ENCODE peak calls at places on chromosomes 2 and 18, in six cellular contexts. G, I, C, H, L and S are unnamed samples.
A peak's percentile ranks its signal among the peaks of the same experiment; 100 is the strongest.

GRCh38 chr2:3635171-3636008 is 22.6 kb upstream of the ALLC start:
- DNase-seq in G (no peak), I (no peak), C (no peak), H (no peak), L (no peak), S (no peak)

GRCh38 chr2:64018715-64019082 is 529 bp downstream of the VPS54 start:
- DNase-seq in G (peak; percentile 35), I (no peak), C (no peak), H (no peak), L (no peak), S (no peak)

GRCh38 chr18:13217466-13217961 is 1.0 kb upstream of the LDLRAD4 start:
- DNase-seq in G (peak; percentile 50), I (peak; percentile 41), C (peak; percentile 43), H (peak; percentile 38), L (no peak), S (peak; percentile 65)

GRCh38 chr18:9992988-9993845 is 79.4 kb downstream of the VAPA start:
- DNase-seq in G (no peak), I (no peak), C (no peak), H (no peak), L (no peak), S (no peak)

GRCh38 chr2:119218478-119219064 is 5.1 kb upstream of the STEAP3 start:
- DNase-seq in G (no peak), I (peak; percentile 74), C (peak; percentile 68), H (no peak), L (peak; percentile 88), S (no peak)

GRCh38 chr2:195660265-195660890 is 3.4 kb downstream of the SLC39A10 start:
- DNase-seq in G (peak; percentile 66), I (peak; percentile 50), C (peak; percentile 85), H (peak; percentile 71), L (peak; percentile 76), S (peak; percentile 73)

GRCh38 chr2:235495373-235496238 is 1.8 kb downstream of the AGAP1 start:
- DNase-seq in G (no peak), I (no peak), C (no peak), H (no peak), L (no peak), S (no peak)

GRCh38 chr18:8889479-8889878 is 184.1 kb downstream of the MTCL1 start:
- DNase-seq in G (no peak), I (no peak), C (peak; percentile 34), H (no peak), L (no peak), S (no peak)

GRCh38 chr18:70024829-70025228 is 77.2 kb upstream of the CD226 start:
- DNase-seq in G (no peak), I (no peak), C (no peak), H (no peak), L (no peak), S (no peak)

GRCh38 chr18:57523171-57523956 is 63.1 kb downstream of the FECH start:
- DNase-seq in G (no peak), I (peak; percentile 55), C (no peak), H (no peak), L (no peak), S (no peak)

GRCh38 chr2:148162860-148163259 is 142.0 kb downstream of the MBD5 start:
- DNase-seq in G (no peak), I (no peak), C (no peak), H (no peak), L (no peak), S (no peak)

GRCh38 chr2:218003994-218004419 is 1.2 kb upstream of the TNS1 start:
- DNase-seq in G (no peak), I (no peak), C (peak; percentile 97), H (no peak), L (no peak), S (no peak)

GRCh38 chr18:70333757-70334156 is 44.9 kb downstream of the SOCS6 start:
- DNase-seq in G (no peak), I (peak; percentile 57), C (peak; percentile 91), H (no peak), L (no peak), S (no peak)

GRCh38 chr2:120803764-120804335 is 68.2 kb downstream of the GLI2 start:
- DNase-seq in G (no peak), I (no peak), C (no peak), H (no peak), L (peak; percentile 62), S (no peak)

GRCh38 chr2:215028231-215028630 is 110.2 kb downstream of the ABCA12 start:
- DNase-seq in G (no peak), I (no peak), C (peak; percentile 27), H (no peak), L (no peak), S (no peak)

GRCh38 chr2:161426788-161427412 is 10.8 kb downstream of the TBR1 start:
- DNase-seq in G (no peak), I (no peak), C (peak; percentile 55), H (peak; percentile 52), L (no peak), S (peak; percentile 38)

GRCh38 chr2:7725132-7725849 is 808.1 kb downstream of the RNF144A start:
- DNase-seq in G (no peak), I (no peak), C (peak; percentile 22), H (no peak), L (no peak), S (no peak)

GRCh38 chr2:232622563-232622962 is 10.8 kb upstream of the EFHD1 start:
- DNase-seq in G (no peak), I (peak; percentile 22), C (no peak), H (no peak), L (no peak), S (no peak)

GRCh38 chr2:113036763-113037162 is 15.9 kb downstream of the IL36B start:
- DNase-seq in G (no peak), I (no peak), C (no peak), H (no peak), L (no peak), S (no peak)

GRCh38 chr18:58501033-58501432 is 127.9 kb downstream of the ALPK2 start:
- DNase-seq in G (no peak), I (no peak), C (peak; percentile 15), H (no peak), L (no peak), S (no peak)

GRCh38 chr2:239291505-239292350 is 109.1 kb downstream of the HDAC4 start:
- DNase-seq in G (no peak), I (peak; percentile 38), C (no peak), H (peak; percentile 55), L (peak; percentile 64), S (peak; percentile 41)

GRCh38 chr2:46578966-46579365 is 99.6 kb downstream of the TMEM247 start:
- DNase-seq in G (no peak), I (no peak), C (no peak), H (no peak), L (no peak), S (no peak)

GRCh38 chr2:155944209-155944608 is 388.3 kb downstream of the NR4A2 start:
- DNase-seq in G (no peak), I (no peak), C (no peak), H (no peak), L (no peak), S (no peak)

GRCh38 chr2:236574000-236574399 is 4.4 kb downstream of the ACKR3 start:
- DNase-seq in G (no peak), I (no peak), C (no peak), H (no peak), L (no peak), S (no peak)

GRCh38 chr2:206442854-206443734 is at the start of gene ADAM23:
- DNase-seq in G (peak; percentile 32), I (peak; percentile 41), C (peak; percentile 38), H (peak; percentile 69), L (peak; percentile 81), S (peak; percentile 63)

GRCh38 chr2:227655454-227655853 is 11.2 kb upstream of the SCYGR5 start:
- DNase-seq in G (peak; percentile 6), I (no peak), C (peak; percentile 90), H (no peak), L (no peak), S (no peak)

GRCh38 chr2:117631546-117631945 is 182.9 kb upstream of the DDX18 start:
- DNase-seq in G (no peak), I (no peak), C (no peak), H (no peak), L (no peak), S (no peak)

GRCh38 chr2:129396980-129397599 is 582.4 kb upstream of the RAB6C start:
- DNase-seq in G (no peak), I (peak; percentile 80), C (peak; percentile 53), H (no peak), L (peak; percentile 66), S (peak; percentile 50)